ENCODE peak calls at places on chromosomes 2 and 18, in seven cellular contexts. U is H9, W is mesendoderm, G is IMR-90, O is H1, Y is trophoblast cell, Q is mesenchymal stem cell. T is an unnamed sample.

GRCh38 chr2:196066794-196067382 is 1.7 kb downstream of the DNAH7 start:
- DNase-seq in W (peak), Q (peak), U (no peak), Y (no peak), G (peak), O (no peak), T (peak)

GRCh38 chr2:111523009-111523408 is 361.0 kb downstream of the ANAPC1 start:
- DNase-seq in Q (no peak), W (no peak), G (no peak), Y (no peak), U (no peak), O (no peak), T (no peak)

GRCh38 chr2:170421175-170421687 is 243.3 kb downstream of the MYO3B start:
- DNase-seq in W (no peak), Q (no peak), Y (no peak), G (no peak), O (no peak), U (no peak), T (no peak)

GRCh38 chr2:6958616-6959235 is 41.5 kb downstream of the RNF144A start:
- DNase-seq in Y (no peak), O (no peak), U (no peak), W (no peak), G (no peak), Q (no peak), T (no peak)

GRCh38 chr2:34241905-34242740 is 643.0 kb upstream of the FAM98A start:
- DNase-seq in Y (no peak), Q (no peak), W (no peak), G (no peak), U (no peak), O (no peak), T (peak)

GRCh38 chr2:45242161-45242741 is 233.0 kb upstream of the SIX2 start:
- DNase-seq in O (no peak), G (peak), Q (peak), U (no peak), Y (no peak), W (no peak), T (no peak)

GRCh38 chr2:161077367-161078210 is 82.6 kb upstream of the TANK start:
- DNase-seq in Q (peak), Y (no peak), U (no peak), O (no peak), W (no peak), G (peak), T (no peak)

GRCh38 chr2:162075689-162076132 is 1.7 kb upstream of the DPP4 start:
- DNase-seq in O (no peak), Q (peak), W (no peak), U (no peak), G (peak), Y (no peak), T (no peak)

GRCh38 chr18:48672671-48673340 is 134.0 kb downstream of the CTIF start:
- DNase-seq in U (no peak), Q (no peak), Y (no peak), O (no peak), W (no peak), G (no peak), T (no peak)

GRCh38 chr2:68251855-68252406 is 401 bp downstream of the PPP3R1 start:
- DNase-seq in U (peak), W (peak), Y (no peak), Q (no peak), O (no peak), G (no peak), T (peak)

GRCh38 chr2:79200762-79201161 is 41.2 kb upstream of the REG3A start:
- DNase-seq in Y (no peak), G (no peak), O (no peak), U (no peak), Q (no peak), W (no peak), T (no peak)

GRCh38 chr2:215831296-215831913 is 181.9 kb downstream of the MREG start:
- DNase-seq in U (no peak), Y (no peak), O (no peak), Q (peak), W (peak), G (peak), T (no peak)

GRCh38 chr2:121335294-121336290 is 50.6 kb upstream of the TFCP2L1 start:
- DNase-seq in Y (no peak), W (peak), G (no peak), Q (no peak), O (no peak), U (peak), T (no peak)

GRCh38 chr2:234701421-234701820 is 204.5 kb upstream of the ARL4C start:
- DNase-seq in U (no peak), W (no peak), O (no peak), Q (no peak), G (no peak), Y (no peak), T (no peak)
- H3K4ac ChIP-seq in U (no peak), W (no peak), O (no peak), Q (no peak), G (no peak), Y (no peak), T (no peak)

GRCh38 chr2:36964496-36965058 is 1.8 kb downstream of the STRN start:
- DNase-seq in Y (peak), U (no peak), W (no peak), Q (peak), O (no peak), G (no peak), T (no peak)
- H3K4ac ChIP-seq in Y (peak), U (no peak), W (no peak), Q (peak), O (peak), G (no peak), T (no peak)

DNA sequence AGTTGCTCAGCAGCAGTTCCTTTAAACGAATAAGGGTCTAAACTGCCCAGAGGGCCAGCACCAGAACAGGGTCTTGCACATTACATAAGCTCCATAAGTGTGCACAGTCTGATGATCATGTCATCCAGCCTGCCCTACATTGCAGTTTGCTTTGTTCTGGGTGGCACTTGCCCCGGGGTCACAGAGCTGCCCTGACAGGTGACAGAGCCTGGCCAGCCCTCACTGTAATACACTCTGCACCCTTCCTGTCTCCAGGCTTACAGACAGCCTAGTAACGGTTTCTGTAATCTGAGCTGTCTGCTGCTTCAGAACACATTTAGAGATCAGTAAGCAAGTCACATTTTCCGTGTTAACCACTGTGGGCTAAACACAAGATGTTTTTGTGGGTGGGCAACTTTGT is 213.3 kb downstream of the FAM210A start:
- DNase-seq in Y (no peak), O (no peak), U (no peak), Q (no peak), W (peak), G (no peak), T (no peak)
- H3K4ac ChIP-seq in Y (no peak), O (no peak), U (no peak), Q (no peak), W (no peak), G (no peak), T (no peak)

GRCh38 chr2:235018838-235019237 is 67.0 kb downstream of the SH3BP4 start:
- DNase-seq in W (no peak), Y (no peak), U (no peak), G (no peak), Q (no peak), O (no peak), T (no peak)
- H3K4ac ChIP-seq in W (no peak), Y (no peak), U (no peak), G (peak), Q (no peak), O (no peak), T (no peak)

GRCh38 chr2:107107351-107107750 is 221.4 kb upstream of the ST6GAL2 start:
- DNase-seq in G (no peak), Q (no peak), W (no peak), O (no peak), Y (no peak), U (no peak), T (no peak)

GRCh38 chr2:107112561-107112960 is 226.6 kb upstream of the ST6GAL2 start:
- DNase-seq in Q (no peak), O (no peak), G (no peak), Y (no peak), U (no peak), W (no peak), T (no peak)

GRCh38 chr2:107111623-107112022 is 225.7 kb upstream of the ST6GAL2 start:
- DNase-seq in G (no peak), U (no peak), W (no peak), Q (no peak), O (no peak), Y (no peak), T (no peak)

GRCh38 chr2:107108556-107108955 is 222.6 kb upstream of the ST6GAL2 start:
- DNase-seq in W (no peak), Q (peak), O (no peak), G (no peak), Y (peak), U (no peak), T (no peak)
- H3K4ac ChIP-seq in W (no peak), Q (no peak), O (no peak), G (no peak), Y (no peak), U (no peak), T (no peak)